ENCODE peak calls at places on chromosomes 7 and 10, in eight cellular contexts. One of them, this sample, is unnamed.

GRCh38 chr7:54877683-54878082 is 118.7 kb upstream of the SEC61G start:
- DNase-seq in dermis blood vessel endothelial cell: no peak
- DNase-seq in neural progenitor cell: no peak
- DNase-seq in T-helper 22 cell: no peak
- DNase-seq in PC-9: peak
- DNase-seq in activated CD4-positive, alpha-beta T cell treated with anti-CD3 and anti-CD28 coated beads, Interleukin-2, amount 10 ng/mL, durations not matched to agents 7 days and 5 days: no peak
- DNase-seq in uterus: no peak
- DNase-seq in NCI-H1092: no peak
- DNase-seq in this sample: no peak

GRCh38 chr7:112743811-112744210 is 46.4 kb downstream of the TMEM168 start:
- DNase-seq in PC-9: no peak
- DNase-seq in neural progenitor cell: peak
- DNase-seq in T-helper 22 cell: no peak
- DNase-seq in activated CD4-positive, alpha-beta T cell treated with anti-CD3 and anti-CD28 coated beads, Interleukin-2, amount 10 ng/mL, durations not matched to agents 7 days and 5 days: no peak
- DNase-seq in uterus: no peak
- DNase-seq in NCI-H1092: no peak
- DNase-seq in dermis blood vessel endothelial cell: no peak
- DNase-seq in this sample: no peak

GRCh38 chr7:50450691-50451051 is 521 bp upstream of the FIGNL1 start:
- DNase-seq in T-helper 22 cell: no peak
- DNase-seq in PC-9: no peak
- DNase-seq in uterus: no peak
- DNase-seq in dermis blood vessel endothelial cell: no peak
- DNase-seq in NCI-H1092: no peak
- DNase-seq in activated CD4-positive, alpha-beta T cell treated with anti-CD3 and anti-CD28 coated beads, Interleukin-2, amount 10 ng/mL, durations not matched to agents 7 days and 5 days: peak
- DNase-seq in neural progenitor cell: no peak
- DNase-seq in this sample: no peak

GRCh38 chr10:118447478-118447877 is 105.4 kb upstream of the FAM204A start:
- DNase-seq in T-helper 22 cell: no peak
- DNase-seq in dermis blood vessel endothelial cell: no peak
- DNase-seq in neural progenitor cell: no peak
- DNase-seq in NCI-H1092: no peak
- DNase-seq in PC-9: no peak
- DNase-seq in activated CD4-positive, alpha-beta T cell treated with anti-CD3 and anti-CD28 coated beads, Interleukin-2, amount 10 ng/mL, durations not matched to agents 7 days and 5 days: no peak
- DNase-seq in uterus: peak
- DNase-seq in this sample: peak

GRCh38 chr10:33652870-33653269 is 318.4 kb upstream of the NRP1 start:
- DNase-seq in neural progenitor cell: no peak
- DNase-seq in NCI-H1092: no peak
- DNase-seq in dermis blood vessel endothelial cell: no peak
- DNase-seq in activated CD4-positive, alpha-beta T cell treated with anti-CD3 and anti-CD28 coated beads, Interleukin-2, amount 10 ng/mL, durations not matched to agents 7 days and 5 days: no peak
- DNase-seq in PC-9: no peak
- DNase-seq in T-helper 22 cell: no peak
- DNase-seq in uterus: no peak
- DNase-seq in this sample: no peak

GRCh38 chr10:119025336-119025735 is 4.2 kb upstream of the NANOS1 start:
- DNase-seq in neural progenitor cell: no peak
- DNase-seq in NCI-H1092: peak
- DNase-seq in uterus: peak
- DNase-seq in T-helper 22 cell: no peak
- DNase-seq in dermis blood vessel endothelial cell: peak
- DNase-seq in PC-9: peak
- DNase-seq in activated CD4-positive, alpha-beta T cell treated with anti-CD3 and anti-CD28 coated beads, Interleukin-2, amount 10 ng/mL, durations not matched to agents 7 days and 5 days: no peak
- DNase-seq in this sample: peak

GRCh38 chr7:45457591-45457990 is 116.6 kb upstream of the ADCY1 start:
- DNase-seq in T-helper 22 cell: no peak
- DNase-seq in PC-9: no peak
- DNase-seq in activated CD4-positive, alpha-beta T cell treated with anti-CD3 and anti-CD28 coated beads, Interleukin-2, amount 10 ng/mL, durations not matched to agents 7 days and 5 days: no peak
- DNase-seq in NCI-H1092: peak
- DNase-seq in neural progenitor cell: no peak
- DNase-seq in uterus: no peak
- DNase-seq in dermis blood vessel endothelial cell: no peak
- DNase-seq in this sample: no peak

GRCh38 chr10:78672898-78673297 is 395.9 kb upstream of the ZMIZ1 start:
- DNase-seq in dermis blood vessel endothelial cell: no peak
- DNase-seq in neural progenitor cell: no peak
- DNase-seq in PC-9: no peak
- DNase-seq in T-helper 22 cell: no peak
- DNase-seq in uterus: no peak
- DNase-seq in activated CD4-positive, alpha-beta T cell treated with anti-CD3 and anti-CD28 coated beads, Interleukin-2, amount 10 ng/mL, durations not matched to agents 7 days and 5 days: no peak
- DNase-seq in NCI-H1092: no peak
- DNase-seq in this sample: no peak

GRCh38 chr7:90766814-90767564 is 170.9 kb downstream of the CDK14 start:
- DNase-seq in dermis blood vessel endothelial cell: peak
- DNase-seq in NCI-H1092: no peak
- DNase-seq in activated CD4-positive, alpha-beta T cell treated with anti-CD3 and anti-CD28 coated beads, Interleukin-2, amount 10 ng/mL, durations not matched to agents 7 days and 5 days: no peak
- DNase-seq in PC-9: no peak
- DNase-seq in neural progenitor cell: peak
- DNase-seq in T-helper 22 cell: no peak
- DNase-seq in uterus: peak
- DNase-seq in this sample: peak

GRCh38 chr7:104943502-104944343 is 70.3 kb upstream of the KMT2E start:
- DNase-seq in T-helper 22 cell: peak
- DNase-seq in uterus: peak
- DNase-seq in NCI-H1092: peak
- DNase-seq in dermis blood vessel endothelial cell: peak
- DNase-seq in neural progenitor cell: no peak
- DNase-seq in PC-9: peak
- DNase-seq in activated CD4-positive, alpha-beta T cell treated with anti-CD3 and anti-CD28 coated beads, Interleukin-2, amount 10 ng/mL, durations not matched to agents 7 days and 5 days: peak
- DNase-seq in this sample: no peak

GRCh38 chr7:128931965-128932861 is 5.5 kb upstream of the IRF5 start:
- DNase-seq in NCI-H1092: no peak
- DNase-seq in dermis blood vessel endothelial cell: no peak
- DNase-seq in neural progenitor cell: no peak
- DNase-seq in activated CD4-positive, alpha-beta T cell treated with anti-CD3 and anti-CD28 coated beads, Interleukin-2, amount 10 ng/mL, durations not matched to agents 7 days and 5 days: no peak
- DNase-seq in T-helper 22 cell: no peak
- DNase-seq in PC-9: no peak
- DNase-seq in uterus: no peak
- DNase-seq in this sample: peak

GRCh38 chr10:1398626-1399410 is 338.5 kb downstream of the ADARB2 start:
- DNase-seq in dermis blood vessel endothelial cell: no peak
- DNase-seq in PC-9: no peak
- DNase-seq in uterus: no peak
- DNase-seq in neural progenitor cell: no peak
- DNase-seq in NCI-H1092: no peak
- DNase-seq in activated CD4-positive, alpha-beta T cell treated with anti-CD3 and anti-CD28 coated beads, Interleukin-2, amount 10 ng/mL, durations not matched to agents 7 days and 5 days: no peak
- DNase-seq in T-helper 22 cell: no peak
- DNase-seq in this sample: no peak

GRCh38 chr7:18086165-18087030 is 58.8 kb upstream of the PRPS1L1 start:
- DNase-seq in NCI-H1092: peak
- DNase-seq in T-helper 22 cell: no peak
- DNase-seq in activated CD4-positive, alpha-beta T cell treated with anti-CD3 and anti-CD28 coated beads, Interleukin-2, amount 10 ng/mL, durations not matched to agents 7 days and 5 days: no peak
- DNase-seq in dermis blood vessel endothelial cell: peak
- DNase-seq in uterus: peak
- DNase-seq in PC-9: no peak
- DNase-seq in neural progenitor cell: peak
- DNase-seq in this sample: no peak

GRCh38 chr10:83542774-83543291 is 596.5 kb upstream of the GHITM start:
- DNase-seq in dermis blood vessel endothelial cell: no peak
- DNase-seq in T-helper 22 cell: no peak
- DNase-seq in activated CD4-positive, alpha-beta T cell treated with anti-CD3 and anti-CD28 coated beads, Interleukin-2, amount 10 ng/mL, durations not matched to agents 7 days and 5 days: no peak
- DNase-seq in PC-9: no peak
- DNase-seq in uterus: no peak
- DNase-seq in neural progenitor cell: peak
- DNase-seq in NCI-H1092: no peak
- DNase-seq in this sample: no peak

GRCh38 chr10:111289467-111289866 is 212.6 kb downstream of the ADRA2A start:
- DNase-seq in neural progenitor cell: no peak
- DNase-seq in PC-9: no peak
- DNase-seq in activated CD4-positive, alpha-beta T cell treated with anti-CD3 and anti-CD28 coated beads, Interleukin-2, amount 10 ng/mL, durations not matched to agents 7 days and 5 days: no peak
- DNase-seq in dermis blood vessel endothelial cell: no peak
- DNase-seq in NCI-H1092: no peak
- DNase-seq in uterus: no peak
- DNase-seq in T-helper 22 cell: no peak
- DNase-seq in this sample: no peak

GRCh38 chr10:26573674-26574073 is 123.8 kb upstream of the PDSS1 start:
- DNase-seq in neural progenitor cell: no peak
- DNase-seq in dermis blood vessel endothelial cell: no peak
- DNase-seq in T-helper 22 cell: no peak
- DNase-seq in NCI-H1092: no peak
- DNase-seq in uterus: no peak
- DNase-seq in activated CD4-positive, alpha-beta T cell treated with anti-CD3 and anti-CD28 coated beads, Interleukin-2, amount 10 ng/mL, durations not matched to agents 7 days and 5 days: no peak
- DNase-seq in PC-9: no peak
- DNase-seq in this sample: no peak

GRCh38 chr7:128299109-128299514 is 44.6 kb downstream of the RBM28 start:
- DNase-seq in uterus: no peak
- DNase-seq in PC-9: no peak
- DNase-seq in activated CD4-positive, alpha-beta T cell treated with anti-CD3 and anti-CD28 coated beads, Interleukin-2, amount 10 ng/mL, durations not matched to agents 7 days and 5 days: no peak
- DNase-seq in dermis blood vessel endothelial cell: no peak
- DNase-seq in neural progenitor cell: peak
- DNase-seq in NCI-H1092: no peak
- DNase-seq in T-helper 22 cell: no peak
- DNase-seq in this sample: no peak

GRCh38 chr10:89373916-89374711 is 3.7 kb upstream of the IFIT1B start:
- DNase-seq in T-helper 22 cell: no peak
- DNase-seq in uterus: peak
- DNase-seq in NCI-H1092: peak
- DNase-seq in dermis blood vessel endothelial cell: peak
- DNase-seq in PC-9: peak
- DNase-seq in activated CD4-positive, alpha-beta T cell treated with anti-CD3 and anti-CD28 coated beads, Interleukin-2, amount 10 ng/mL, durations not matched to agents 7 days and 5 days: no peak
- DNase-seq in neural progenitor cell: no peak
- DNase-seq in this sample: no peak